ENCODE peak calls at places on chromosome 14, in nine cellular contexts. G is amniotic stem cell; P is adipocyte; L is astrocyte of the spinal cord; W is NCI-H524; S is AG04450; Y is epithelial cell of proximal tubule; X is stimulated activated CD4-positive, alpha-beta T cell treated with anti-CD3 and anti-CD28 coated beads, Interleukin-12 subunit alpha, Interleukin-12 subunit beta, amount 100 ng/mL, for 48 hours; H is ACHN. F is an unnamed sample.

GRCh38 chr14:98197933-98198332 is 1074.1 kb downstream of the BCL11B start:
- DNase-seq in G (no peak), P (no peak), L (no peak), W (no peak), S (no peak), Y (no peak), X (no peak), H (no peak), F (no peak)

GRCh38 chr14:70901218-70901772 is 6.0 kb upstream of the PCNX1 start:
- DNase-seq in G (no peak), P (peak; percentile 81), L (peak; percentile 66), W (no peak), S (no peak), Y (no peak), X (no peak), H (no peak), F (no peak)

GRCh38 chr14:89501381-89501780 is 84.3 kb upstream of the FOXN3 start:
- DNase-seq in G (no peak), P (no peak), L (no peak), W (no peak), S (no peak), Y (no peak), X (no peak), H (no peak), F (no peak)

GRCh38 chr14:73887116-73887490 is 444 bp downstream of the ZNF410 start:
- DNase-seq in G (no peak), P (no peak), L (no peak), W (peak; percentile 62), S (no peak), Y (no peak), X (no peak), H (peak; percentile 23), F (no peak)

GRCh38 chr14:105863296-105864108 is 337.1 kb downstream of the TMEM121 start:
- DNase-seq in G (no peak), P (no peak), L (no peak), W (no peak), S (no peak), Y (no peak), X (no peak), H (no peak), F (no peak)

GRCh38 chr14:96204151-96205058 is at the start of gene BDKRB2:
- DNase-seq in G (peak; percentile 84), P (peak; percentile 96), L (peak; percentile 67), W (peak; percentile 97), S (peak; percentile 78), Y (peak; percentile 26), X (no peak), H (peak; percentile 74), F (no peak)

GRCh38 chr14:70909788-70910614 is 2.7 kb downstream of the PCNX1 start:
- DNase-seq in G (no peak), P (no peak), L (no peak), W (no peak), S (no peak), Y (no peak), X (no peak), H (no peak), F (no peak)

GRCh38 chr14:23310546-23310945 is 3.9 kb downstream of the BCL2L2 start:
- DNase-seq in G (no peak), P (no peak), L (no peak), W (no peak), S (no peak), Y (no peak), X (no peak), H (no peak), F (no peak)

GRCh38 chr14:64190974-64191502 is 103.1 kb downstream of the ESR2 start:
- DNase-seq in G (no peak), P (no peak), L (no peak), W (peak; percentile 88), S (no peak), Y (no peak), X (no peak), H (no peak), F (no peak)

GRCh38 chr14:75570797-75571196 is 7.6 kb upstream of the FLVCR2 start:
- DNase-seq in G (no peak), P (no peak), L (no peak), W (no peak), S (no peak), Y (no peak), X (no peak), H (no peak), F (no peak)

GRCh38 chr14:22651586-22651985 is 7.4 kb upstream of the OR6J1 start:
- DNase-seq in G (no peak), P (peak; percentile 70), L (no peak), W (no peak), S (no peak), Y (no peak), X (no peak), H (no peak), F (no peak)

GRCh38 chr14:54686219-54686870 is 119.4 kb downstream of the SAMD4A start:
- DNase-seq in G (peak; percentile 78), P (peak; percentile 91), L (peak; percentile 89), W (no peak), S (peak; percentile 47), Y (peak; percentile 62), X (no peak), H (no peak), F (no peak)

GRCh38 chr14:103073876-103074698 is 9.9 kb upstream of the LBHD2 start:
- DNase-seq in G (no peak), P (no peak), L (no peak), W (peak; percentile 47), S (no peak), Y (no peak), X (no peak), H (peak; percentile 61), F (no peak)

GRCh38 chr14:101223147-101223546 is 319.6 kb upstream of the RTL1 start:
- DNase-seq in G (no peak), P (no peak), L (no peak), W (no peak), S (no peak), Y (no peak), X (no peak), H (no peak), F (no peak)

GRCh38 chr14:59377991-59378720 is 87.0 kb downstream of the GPR135 start:
- DNase-seq in G (no peak), P (no peak), L (no peak), W (no peak), S (no peak), Y (no peak), X (no peak), H (no peak), F (no peak)

GRCh38 chr14:68891851-68892660 is 87.0 kb downstream of the ACTN1 start:
- DNase-seq in G (no peak), P (peak; percentile 31), L (peak; percentile 58), W (no peak), S (no peak), Y (no peak), X (no peak), H (no peak), F (no peak)

GRCh38 chr14:103123128-103123633 is at the start of gene TNFAIP2:
- DNase-seq in G (no peak), P (no peak), L (no peak), W (no peak), S (no peak), Y (no peak), X (no peak), H (peak; percentile 46), F (no peak)

GRCh38 chr14:102893452-102893851 is 29.0 kb upstream of the AMN start:
- DNase-seq in G (peak; percentile 16), P (peak; percentile 75), L (peak; percentile 87), W (no peak), S (peak; percentile 93), Y (no peak), X (no peak), H (no peak), F (no peak)

GRCh38 chr14:53591816-53592215 is 364.8 kb downstream of the BMP4 start:
- DNase-seq in G (no peak), P (peak; percentile 20), L (no peak), W (no peak), S (no peak), Y (no peak), X (no peak), H (no peak), F (no peak)

GRCh38 chr14:57831981-57832380 is 33.9 kb downstream of the SLC35F4 start:
- DNase-seq in G (no peak), P (no peak), L (peak; percentile 4), W (no peak), S (no peak), Y (no peak), X (no peak), H (peak; percentile 92), F (no peak)

GRCh38 chr14:76710093-76711010 is 50.9 kb upstream of the VASH1 start:
- DNase-seq in G (peak; percentile 19), P (peak; percentile 85), L (peak; percentile 55), W (peak; percentile 68), S (peak; percentile 10), Y (no peak), X (no peak), H (peak; percentile 44), F (no peak)

GRCh38 chr14:52279405-52279804 is 11.9 kb downstream of the PTGDR start:
- DNase-seq in G (no peak), P (peak; percentile 85), L (peak; percentile 20), W (no peak), S (no peak), Y (no peak), X (no peak), H (no peak), F (no peak)

GRCh38 chr14:31968107-31968810 is 108.8 kb upstream of the ARHGAP5 start:
- DNase-seq in G (no peak), P (peak; percentile 30), L (peak; percentile 29), W (no peak), S (no peak), Y (no peak), X (no peak), H (no peak), F (no peak)

GRCh38 chr14:101056446-101056845 is 152.9 kb upstream of the RTL1 start:
- DNase-seq in G (no peak), P (no peak), L (no peak), W (no peak), S (no peak), Y (no peak), X (no peak), H (no peak), F (no peak)

GRCh38 chr14:36625014-36625413 is 36.6 kb upstream of the PAX9 start:
- DNase-seq in G (no peak), P (no peak), L (no peak), W (peak; percentile 62), S (no peak), Y (no peak), X (no peak), H (no peak), F (no peak)

GRCh38 chr14:30035361-30035760 is 107.7 kb upstream of the PRKD1 start:
- DNase-seq in G (no peak), P (no peak), L (no peak), W (no peak), S (no peak), Y (no peak), X (no peak), H (no peak), F (no peak)

GRCh38 chr14:36021030-36021422 is 155.5 kb downstream of the PTCSC3 start:
- DNase-seq in G (no peak), P (no peak), L (no peak), W (no peak), S (no peak), Y (no peak), X (no peak), H (no peak), F (no peak)

GRCh38 chr14:90439874-90440442 is 43.1 kb downstream of the CALM1 start:
- DNase-seq in G (no peak), P (no peak), L (no peak), W (no peak), S (no peak), Y (no peak), X (no peak), H (no peak), F (no peak)

GRCh38 chr14:30972882-30973582 is 52.4 kb upstream of the AP4S1 start:
- DNase-seq in G (no peak), P (no peak), L (no peak), W (no peak), S (no peak), Y (no peak), X (no peak), H (no peak), F (no peak)

GRCh38 chr14:60722836-60723217 is 1.3 kb downstream of the SIX4 start:
- DNase-seq in G (no peak), P (peak; percentile 51), L (peak; percentile 58), W (peak; percentile 74), S (no peak), Y (no peak), X (no peak), H (no peak), F (no peak)

GRCh38 chr14:103492156-103492555 is 30.5 kb downstream of the CKB start:
- DNase-seq in G (no peak), P (no peak), L (no peak), W (no peak), S (no peak), Y (no peak), X (no peak), H (no peak), F (no peak)